ENCODE peak calls at places on chromosomes 6 and 20, in nine cellular contexts. E is activated T-cell treated with anti-CD3 and anti-CD28 coated beads for 1 hour; G is mesendoderm; Y is fibroblast of pulmonary artery; C is stimulated activated CD4-positive, alpha-beta T cell treated with anti-CD3 and anti-CD28 coated beads, Interleukin-4, amount 100 ng/mL, for 4 hours; J is KBM-7; Q is fibroblast of mammary gland; A is GM10248; H is Calu3. W is an unnamed sample.

GRCh38 chr20:49179368-49180277 is 8.5 kb downstream of the STAU1 start:
- DNase-seq in G (no peak), Y (no peak), C (no peak), H (no peak), J (no peak), A (peak), E (no peak), Q (peak), W (no peak)

GRCh38 chr20:37179671-37180524 is 550 bp upstream of the MROH8 start:
- DNase-seq in A (no peak), H (no peak), J (peak), C (no peak), G (peak), E (no peak), Y (peak), Q (peak), W (no peak)

GRCh38 chr6:111605100-111605748 is 454 bp downstream of the TRAF3IP2 start:
- DNase-seq in Q (peak), Y (peak), G (peak), J (no peak), E (no peak), A (peak), C (peak), H (peak), W (peak)

GRCh38 chr6:118923035-118923434 is 11.9 kb downstream of the MCM9 start:
- DNase-seq in Q (no peak), Y (no peak), E (no peak), G (no peak), A (no peak), J (no peak), H (no peak), C (no peak), W (no peak)

GRCh38 chr6:12344949-12345693 is 55.0 kb downstream of the EDN1 start:
- DNase-seq in C (no peak), H (no peak), E (no peak), J (no peak), G (no peak), Q (no peak), Y (no peak), A (no peak), W (no peak)

GRCh38 chr20:48723308-48724264 is 104.2 kb downstream of the PREX1 start:
- DNase-seq in C (no peak), E (no peak), A (no peak), Q (no peak), J (no peak), Y (no peak), G (no peak), H (peak), W (no peak)

GRCh38 chr20:9285617-9286016 is 216.7 kb downstream of the PLCB4 start:
- DNase-seq in Y (no peak), E (no peak), Q (no peak), G (no peak), A (no peak), J (no peak), H (no peak), C (no peak), W (no peak)

GRCh38 chr6:158813032-158813431 is 6.1 kb downstream of the EZR start:
- DNase-seq in C (no peak), Y (no peak), H (no peak), J (no peak), A (no peak), Q (no peak), E (no peak), G (no peak), W (no peak)

GRCh38 chr6:6784514-6785162 is 196.1 kb downstream of the LY86 start:
- DNase-seq in Q (peak), J (no peak), A (no peak), C (no peak), G (no peak), E (no peak), Y (no peak), H (no peak), W (no peak)

GRCh38 chr20:32820698-32821378 is 1.1 kb downstream of the MAPRE1 start:
- DNase-seq in J (no peak), C (no peak), Q (peak), A (no peak), G (no peak), Y (no peak), H (no peak), E (no peak), W (no peak)

GRCh38 chr20:14470231-14470894 is 133.0 kb upstream of the FLRT3 start:
- DNase-seq in Q (no peak), H (peak), C (no peak), J (no peak), E (no peak), G (no peak), A (no peak), Y (no peak), W (no peak)

GRCh38 chr6:129575378-129576118 is 134.4 kb downstream of the ARHGAP18 start:
- DNase-seq in C (no peak), Y (peak), J (peak), A (no peak), H (peak), G (peak), Q (peak), E (no peak), W (peak)

GRCh38 chr20:38225240-38225899 is 35.2 kb downstream of the KIAA1755 start:
- DNase-seq in G (no peak), E (no peak), C (no peak), Y (no peak), H (no peak), Q (no peak), A (no peak), J (no peak), W (no peak)

GRCh38 chr6:106363401-106364138 is 3.1 kb downstream of the CRYBG1 start:
- DNase-seq in Q (no peak), A (no peak), H (no peak), Y (no peak), G (no peak), J (no peak), C (no peak), E (no peak), W (no peak)

GRCh38 chr20:59131541-59132285 is 31.9 kb upstream of the ZNF831 start:
- DNase-seq in Y (no peak), C (no peak), E (no peak), G (no peak), H (no peak), J (no peak), A (no peak), Q (no peak), W (no peak)

GRCh38 chr6:112717401-112717800 is 370.3 kb downstream of the RFPL4B start:
- DNase-seq in J (no peak), Q (peak), A (no peak), C (no peak), Y (peak), G (no peak), H (no peak), E (no peak), W (peak)

GRCh38 chr6:44926556-44926955 is 401.6 kb upstream of the RUNX2 start:
- DNase-seq in J (no peak), A (no peak), E (no peak), C (no peak), H (no peak), Y (no peak), Q (peak), G (no peak), W (no peak)

GRCh38 chr6:43971776-43972126 is 155.5 kb downstream of the MRPL14 start:
- DNase-seq in Q (no peak), E (no peak), Y (no peak), G (no peak), A (no peak), J (no peak), H (no peak), C (no peak), W (no peak)

GRCh38 chr6:8499540-8499939 is 64.2 kb upstream of the SLC35B3 start:
- DNase-seq in J (peak), E (no peak), A (no peak), Y (no peak), G (peak), Q (no peak), C (no peak), H (no peak), W (peak)

GRCh38 chr6:3871511-3871910 is 22.3 kb downstream of the FAM50B start:
- DNase-seq in G (no peak), A (no peak), E (no peak), Q (no peak), C (no peak), J (no peak), Y (no peak), H (no peak), W (no peak)

GRCh38 chr20:24691901-24692351 is 222.5 kb downstream of the SYNDIG1 start:
- DNase-seq in J (no peak), Q (no peak), Y (no peak), G (no peak), E (no peak), H (no peak), C (no peak), A (no peak), W (no peak)

GRCh38 chr6:12163744-12164507 is 126.2 kb upstream of the EDN1 start:
- DNase-seq in H (no peak), E (no peak), A (no peak), G (no peak), Y (no peak), J (no peak), C (no peak), Q (no peak), W (no peak)

GRCh38 chr6:43178150-43178549 is 3.8 kb upstream of the CUL9 start:
- DNase-seq in A (no peak), G (no peak), J (no peak), H (no peak), Y (no peak), Q (no peak), E (no peak), C (no peak), W (no peak)

GRCh38 chr20:9912858-9913434 is 74.1 kb upstream of the PAK5 start:
- DNase-seq in A (peak), Y (peak), G (peak), Q (peak), E (peak), C (peak), H (peak), J (peak), W (peak)

GRCh38 chr20:23658989-23659609 is 21.3 kb upstream of the CST3 start:
- DNase-seq in E (no peak), Q (no peak), C (no peak), A (no peak), J (no peak), H (no peak), G (peak), Y (no peak), W (no peak)

GRCh38 chr6:38233161-38233791 is 406.5 kb downstream of the BTBD9 start:
- DNase-seq in Y (no peak), Q (peak), G (no peak), C (no peak), J (no peak), A (no peak), E (no peak), H (peak), W (no peak)

GRCh38 chr20:58113706-58114105 is 114.7 kb downstream of the ANKRD60 start:
- DNase-seq in Q (no peak), C (no peak), A (no peak), J (no peak), G (no peak), H (no peak), E (no peak), Y (no peak), W (no peak)

GRCh38 chr20:41248371-41249024 is 69.0 kb downstream of the ZHX3 start:
- DNase-seq in A (no peak), J (no peak), G (no peak), Q (peak), C (no peak), H (no peak), E (no peak), Y (peak), W (no peak)

GRCh38 chr20:48800227-48800626 is 27.6 kb downstream of the PREX1 start:
- DNase-seq in A (no peak), Y (no peak), G (no peak), E (no peak), J (no peak), H (no peak), Q (no peak), C (no peak), W (peak)

GRCh38 chr6:33116881-33117711 is 41.3 kb downstream of the HLA-DPB1 start:
- DNase-seq in J (no peak), H (peak), Q (no peak), Y (no peak), C (no peak), E (no peak), A (no peak), G (peak), W (no peak)

GRCh38 chr6:144778773-144779531 is 493.8 kb downstream of the UTRN start:
- DNase-seq in Q (no peak), Y (no peak), G (peak), J (peak), E (no peak), H (no peak), C (no peak), A (peak), W (peak)

GRCh38 chr20:59825563-59825920 is 107.9 kb downstream of the SYCP2 start:
- DNase-seq in Y (no peak), Q (no peak), C (no peak), E (no peak), H (no peak), A (no peak), J (no peak), G (no peak), W (no peak)

W was measured in OCI-M1.